ENCODE peak calls at places on chromosome 16, in eight cellular contexts. I is gastrocnemius medialis, D is HAP-1, Z is uterus, K is adrenal gland, Y is HCT116, X is A549, N is PC-3. B is an unnamed sample.
A peak's percentile ranks its signal among the peaks of the same experiment; 100 is the strongest.

GRCh38 chr16:1044515-1045362 is 27.8 kb upstream of the SSTR5 start:
- DNase-seq in N (no peak), Z (no peak), D (no peak), K (no peak), Y (no peak), X (no peak), I (no peak), B (no peak)

GRCh38 chr16:11379420-11379819 is 34.2 kb downstream of the RMI2 start:
- DNase-seq in X (no peak), D (no peak), K (no peak), Y (no peak), I (no peak), Z (no peak), N (peak; percentile 57), B (no peak)

GRCh38 chr16:67936124-67936875 is at the start of gene PSMB10:
- DNase-seq in K (peak; percentile 79), X (peak; percentile 54), I (no peak), Y (no peak), N (no peak), D (peak; percentile 26), Z (peak; percentile 60), B (peak; percentile 71)

GRCh38 chr16:85201566-85201965 is 89.3 kb upstream of the CIBAR2 start:
- DNase-seq in D (no peak), X (no peak), N (no peak), K (no peak), Z (no peak), Y (no peak), I (no peak), B (no peak)

GRCh38 chr16:86286991-86287640 is 223.2 kb upstream of the FOXF1 start:
- DNase-seq in X (no peak), Z (no peak), N (no peak), Y (no peak), D (no peak), K (no peak), I (no peak), B (no peak)

GRCh38 chr16:69709456-69710084 is 16.8 kb downstream of the NQO1 start:
- DNase-seq in I (no peak), Z (no peak), Y (peak; percentile 52), D (peak; percentile 78), K (no peak), X (peak; percentile 58), N (peak; percentile 75), B (no peak)

GRCh38 chr16:85781685-85782370 is 17.5 kb downstream of the EMC8 start:
- DNase-seq in K (peak; percentile 32), Z (no peak), D (no peak), Y (no peak), N (peak; percentile 14), X (no peak), I (no peak), B (peak; percentile 40)

GRCh38 chr16:17331071-17331521 is 139.7 kb downstream of the XYLT1 start:
- DNase-seq in K (peak; percentile 64), D (no peak), N (no peak), Z (peak; percentile 54), Y (no peak), X (no peak), I (peak; percentile 38), B (no peak)

GRCh38 chr16:11736903-11737302 is 5.8 kb downstream of the TXNDC11 start:
- DNase-seq in I (no peak), D (no peak), Z (no peak), Y (no peak), N (no peak), X (no peak), K (no peak), B (no peak)

GRCh38 chr16:3235856-3236669 is 1.1 kb upstream of the ZNF200 start:
- DNase-seq in N (peak; percentile 19), Z (peak; percentile 37), I (no peak), K (peak; percentile 52), X (no peak), D (no peak), Y (no peak), B (peak; percentile 18)

GRCh38 chr16:24853830-24854229 is 8.1 kb downstream of the SLC5A11 start:
- DNase-seq in K (no peak), D (no peak), Z (peak; percentile 32), X (peak; percentile 68), N (peak; percentile 78), I (no peak), Y (no peak), B (peak; percentile 71)

GRCh38 chr16:59543641-59544040 is 809.5 kb upstream of the GOT2 start:
- DNase-seq in Y (no peak), D (no peak), K (no peak), N (peak; percentile 78), X (no peak), I (no peak), Z (no peak), B (no peak)

GRCh38 chr16:23014592-23014991 is 134.7 kb downstream of the USP31 start:
- DNase-seq in D (no peak), I (no peak), N (no peak), K (no peak), Y (no peak), Z (no peak), X (no peak), B (no peak)

GRCh38 chr16:28538733-28539596 is at the start of gene NUPR1:
- DNase-seq in K (peak; percentile 98), I (peak; percentile 98), N (peak; percentile 93), X (peak; percentile 63), Y (no peak), D (no peak), Z (peak; percentile 99), B (peak; percentile 96)

GRCh38 chr16:65336169-65336568 is 214.3 kb upstream of the CDH11 start:
- DNase-seq in Z (no peak), N (peak; percentile 74), K (no peak), X (no peak), I (no peak), D (no peak), Y (no peak), B (no peak)

DNA sequence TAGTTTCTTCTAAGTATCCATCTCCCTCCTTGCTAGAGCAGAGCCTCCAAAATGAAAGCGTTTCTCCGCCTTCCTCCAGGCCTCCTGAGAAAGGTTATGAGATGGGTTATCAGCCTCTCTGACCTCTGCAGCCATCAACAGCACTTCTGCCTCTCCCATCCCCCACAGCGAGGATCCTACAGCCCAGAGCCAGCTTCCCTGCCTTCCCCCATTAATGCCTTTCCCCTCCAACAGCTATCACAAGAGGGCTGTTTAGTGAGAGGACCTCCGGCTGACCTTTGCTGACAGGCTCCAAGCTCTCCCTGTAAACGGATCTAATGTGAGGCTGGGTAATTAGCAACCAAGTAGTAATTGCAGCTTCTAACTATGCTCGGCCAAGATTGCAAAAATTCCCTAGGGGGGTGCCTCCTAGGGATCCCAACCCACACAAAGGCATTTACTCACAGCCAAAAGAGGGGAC is 55.8 kb downstream of the ZFHX3 start:
- DNase-seq in K (no peak), N (no peak), Z (no peak), I (no peak), D (no peak), X (no peak), Y (no peak), B (no peak)
- H3K4me1 ChIP-seq in K (peaks cover 23% of the 10 kb centered on the region), N (peaks cover 65% of the 10 kb centered on the region), Z (peaks cover 21% of the 10 kb centered on the region), I (peaks cover 96% of the 10 kb centered on the region), D (peaks cover 17% of the 10 kb centered on the region), X (peaks cover 53% of the 10 kb centered on the region), Y (peaks cover 25% of the 10 kb centered on the region), B (peaks cover 2% of the 10 kb centered on the region)

GRCh38 chr16:88976359-88977027 is 514 bp downstream of the CBFA2T3 start:
- DNase-seq in I (no peak), K (no peak), Z (no peak), X (no peak), N (no peak), Y (no peak), D (no peak), B (no peak)

GRCh38 chr16:88975511-88976061 is 1.4 kb downstream of the CBFA2T3 start:
- DNase-seq in N (no peak), X (no peak), K (no peak), Z (no peak), D (no peak), I (no peak), Y (no peak), B (no peak)

GRCh38 chr16:88978608-88979346 is 1.8 kb upstream of the CBFA2T3 start:
- DNase-seq in X (no peak), Z (no peak), K (no peak), D (no peak), I (no peak), N (no peak), Y (no peak), B (no peak)

GRCh38 chr16:88977845-88978607 is 1.0 kb upstream of the CBFA2T3 start:
- DNase-seq in N (no peak), X (no peak), Y (no peak), K (no peak), D (no peak), I (no peak), Z (no peak), B (no peak)

DNA sequence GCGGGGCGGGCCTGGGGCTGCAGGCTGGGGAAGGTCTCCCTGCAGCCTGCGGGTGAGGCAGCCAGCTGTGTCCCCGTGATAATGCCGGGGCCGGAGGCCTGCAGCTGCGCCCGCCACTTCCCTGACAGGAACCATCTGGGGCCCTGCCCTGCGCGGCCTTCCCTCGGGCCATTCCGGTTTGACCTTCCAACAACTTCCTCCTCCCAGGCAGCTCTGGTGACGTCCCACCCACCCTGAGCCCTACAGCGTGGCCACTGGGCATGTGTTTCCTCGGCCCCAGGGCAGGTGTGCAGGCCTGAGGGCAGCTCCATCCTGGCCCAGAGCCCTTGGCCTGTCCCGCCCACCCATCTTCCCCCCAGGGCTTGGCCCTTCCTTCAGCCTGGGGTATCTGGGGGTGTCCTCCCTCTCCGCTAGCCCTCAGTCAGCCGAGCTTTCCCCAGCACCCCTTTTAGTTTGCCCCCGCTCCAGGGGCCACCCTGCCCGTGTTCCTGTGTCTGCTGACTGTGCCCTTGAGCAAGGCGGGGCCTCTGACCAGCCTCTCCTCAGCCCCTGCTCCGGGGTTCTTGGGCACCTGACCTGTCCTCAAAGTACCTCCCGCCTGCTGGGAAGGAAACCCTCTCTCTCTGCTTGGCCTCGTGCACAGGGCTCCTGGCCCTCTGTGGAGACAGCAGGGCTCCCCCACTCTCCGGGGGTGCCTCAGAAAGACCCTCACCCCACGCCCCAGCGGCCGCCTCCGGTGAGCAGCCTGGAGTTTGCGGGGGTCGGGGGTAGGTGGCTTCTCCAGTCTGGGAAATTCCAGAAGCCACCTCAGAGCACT is at the start of gene CBFA2T3:
- DNase-seq in K (peak; percentile 67), X (no peak), D (no peak), Y (no peak), N (no peak), I (peak; percentile 35), Z (peak; percentile 64), B (peak; percentile 56)
- H3K4me1 ChIP-seq in K (no peaks in the 10 kb centered on the region), X (no peaks in the 10 kb centered on the region), D (no peaks in the 10 kb centered on the region), Y (no peaks in the 10 kb centered on the region), N (no peaks in the 10 kb centered on the region), I (no peaks in the 10 kb centered on the region), Z (no peaks in the 10 kb centered on the region), B (peaks cover 5% of the 10 kb centered on the region)

DNA sequence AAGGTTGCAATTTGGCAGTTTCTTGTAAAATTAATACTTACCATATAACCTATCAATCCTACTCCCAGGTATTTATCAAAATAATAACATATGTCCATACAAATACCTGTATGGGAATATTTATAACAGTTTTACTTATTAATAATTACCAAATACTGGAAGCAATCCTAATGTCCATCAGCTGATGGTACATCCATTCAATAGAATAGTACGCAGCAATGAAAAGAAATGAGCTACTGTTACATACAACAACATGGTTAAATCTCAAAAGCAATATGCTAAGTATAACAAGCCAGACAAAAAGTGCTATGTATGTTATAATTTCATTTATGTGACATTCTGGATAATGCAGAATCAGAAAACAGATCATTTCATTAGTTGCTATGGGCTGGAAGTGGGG is 1.2 kb downstream of the HYDIN start:
- DNase-seq in X (no peak), N (no peak), D (no peak), I (no peak), K (no peak), Y (no peak), Z (no peak), B (no peak)
- H3K4me1 ChIP-seq in X (no peaks in the 10 kb centered on the region), N (no peaks in the 10 kb centered on the region), D (no peaks in the 10 kb centered on the region), I (no peaks in the 10 kb centered on the region), K (no peaks in the 10 kb centered on the region), Y (no peaks in the 10 kb centered on the region), Z (no peaks in the 10 kb centered on the region), B (no peaks in the 10 kb centered on the region)

GRCh38 chr16:50208460-50208931 is 55.4 kb downstream of the TENT4B start:
- DNase-seq in Y (no peak), N (peak; percentile 63), D (peak; percentile 26), X (no peak), I (no peak), K (no peak), Z (no peak), B (no peak)
- H3K4me1 ChIP-seq in Y (peaks cover 24% of the 10 kb centered on the region), N (peaks cover 31% of the 10 kb centered on the region), D (peaks cover 27% of the 10 kb centered on the region), X (peaks cover 63% of the 10 kb centered on the region), I (peaks cover 58% of the 10 kb centered on the region), K (peaks cover 55% of the 10 kb centered on the region), Z (peaks cover 21% of the 10 kb centered on the region), B (peaks cover 24% of the 10 kb centered on the region)

B was measured in ovary.